ENCODE peak calls at places on chromosomes 11 and 22, in seven cellular contexts. I, W, Z, N, P, H and M are unnamed samples.

GRCh38 chr11:31809857-31810778 is 1.0 kb downstream of the PAX6 start:
- DNase-seq in Z (no peak), H (no peak), P (peak; percentile 41), W (no peak), N (peak; percentile 56), I (no peak), M (no peak)

GRCh38 chr11:29989181-29989580 is 27.6 kb downstream of the KCNA4 start:
- DNase-seq in H (no peak), Z (no peak), P (no peak), W (no peak), I (no peak), N (no peak), M (no peak)

GRCh38 chr22:22878801-22879674 is 8.6 kb upstream of the IGLL5 start:
- DNase-seq in Z (no peak), N (no peak), H (no peak), P (no peak), W (no peak), I (no peak), M (no peak)

GRCh38 chr22:44668190-44668885 is 33.7 kb upstream of the PRR5 start:
- DNase-seq in N (peak; percentile 61), W (no peak), H (no peak), I (no peak), Z (no peak), P (no peak), M (no peak)

GRCh38 chr11:9461068-9461759 is 402 bp downstream of the ZNF143 start:
- DNase-seq in N (peak; percentile 75), P (peak; percentile 90), W (peak; percentile 88), I (peak; percentile 86), Z (peak; percentile 57), H (no peak), M (peak; percentile 78)

GRCh38 chr22:50467773-50468440 is 6.9 kb downstream of the SBF1 start:
- DNase-seq in Z (no peak), W (no peak), N (no peak), P (no peak), I (no peak), H (no peak), M (no peak)

GRCh38 chr11:22769081-22769480 is 60.5 kb downstream of the SVIP start:
- DNase-seq in N (no peak), I (no peak), P (no peak), W (no peak), H (no peak), Z (no peak), M (no peak)

GRCh38 chr11:29669336-29669735 is 347.5 kb downstream of the KCNA4 start:
- DNase-seq in Z (no peak), I (no peak), H (no peak), W (no peak), P (no peak), N (no peak), M (no peak)

GRCh38 chr11:96155627-96156378 is 187.2 kb downstream of the MAML2 start:
- DNase-seq in H (peak; percentile 27), Z (peak; percentile 98), N (no peak), I (no peak), P (peak; percentile 85), W (peak; percentile 53), M (peak; percentile 61)

GRCh38 chr22:49062155-49063039 is 765.3 kb downstream of the BRD1 start:
- DNase-seq in H (no peak), W (no peak), I (no peak), Z (no peak), N (no peak), P (no peak), M (no peak)

GRCh38 chr11:2130881-2131352 is 8.3 kb downstream of the IGF2 start:
- DNase-seq in P (no peak), N (no peak), Z (no peak), I (no peak), W (no peak), H (no peak), M (no peak)

GRCh38 chr22:46827072-46827780 is 64.8 kb downstream of the TBC1D22A start:
- DNase-seq in W (no peak), P (no peak), H (no peak), N (peak; percentile 54), Z (no peak), I (no peak), M (no peak)

GRCh38 chr11:120058931-120059330 is 79.0 kb downstream of the TRIM29 start:
- DNase-seq in Z (no peak), W (no peak), P (no peak), I (no peak), H (no peak), N (no peak), M (no peak)

GRCh38 chr11:119529936-119530335 is 107.0 kb upstream of the THY1 start:
- DNase-seq in N (no peak), I (no peak), H (no peak), Z (no peak), W (no peak), P (no peak), M (no peak)

GRCh38 chr22:20762233-20762796 is 11.6 kb upstream of the SERPIND1 start:
- DNase-seq in W (no peak), P (no peak), Z (no peak), I (no peak), N (no peak), H (no peak), M (no peak)

GRCh38 chr11:108891909-108892511 is 227.1 kb downstream of the DDX10 start:
- DNase-seq in H (no peak), W (no peak), N (no peak), P (no peak), Z (no peak), I (no peak), M (no peak)

GRCh38 chr22:43828711-43829447 is 16.8 kb upstream of the EFCAB6 start:
- DNase-seq in I (peak; percentile 71), N (no peak), H (no peak), Z (no peak), P (peak; percentile 39), W (peak; percentile 60), M (no peak)